ENCODE peak calls at places on chromosome 22, in four cellular contexts. R is AG09319, W is NCI-H187, G is NCI-H2029. X is an unnamed sample.

GRCh38 chr22:25382762-25383161 is 163.3 kb downstream of the CRYBB2 start:
- DNase-seq in R (no peak), W (no peak), G (no peak), X (no peak)

GRCh38 chr22:49103314-49104052 is 724.2 kb downstream of the BRD1 start:
- DNase-seq in R (no peak), W (peak; percentile 9), G (peak; percentile 92), X (no peak)

GRCh38 chr22:28955817-28956216 is 72.4 kb downstream of the ZNRF3 start:
- DNase-seq in R (no peak), W (no peak), G (no peak), X (no peak)

GRCh38 chr22:21922370-21923162 is 30.1 kb downstream of the PPM1F start:
- DNase-seq in R (no peak), W (no peak), G (no peak), X (no peak)

GRCh38 chr22:39558254-39558727 is 12.3 kb upstream of the CACNA1I start:
- DNase-seq in R (no peak), W (no peak), G (no peak), X (no peak)

GRCh38 chr22:30878516-30879365 is 89.8 kb downstream of the MORC2 start:
- DNase-seq in R (no peak), W (no peak), G (no peak), X (no peak)

GRCh38 chr22:45972091-45972867 is 4.7 kb downstream of the WNT7B start:
- DNase-seq in R (no peak), W (no peak), G (no peak), X (no peak)

GRCh38 chr22:30867746-30868662 is 100.6 kb downstream of the MORC2 start:
- DNase-seq in R (no peak), W (no peak), G (no peak), X (no peak)

GRCh38 chr22:28817919-28818859 is 17.8 kb upstream of the XBP1 start:
- DNase-seq in R (no peak), W (no peak), G (peak; percentile 77), X (peak; percentile 40)

GRCh38 chr22:35835998-35836691 is 118.5 kb downstream of the APOL5 start:
- DNase-seq in R (peak; percentile 83), W (peak; percentile 26), G (peak; percentile 89), X (no peak)

GRCh38 chr22:32502346-32502745 is 27.7 kb downstream of the FBXO7 start:
- DNase-seq in R (no peak), W (no peak), G (no peak), X (no peak)

GRCh38 chr22:48052621-48052890 is 1290.1 kb downstream of the TBC1D22A start:
- DNase-seq in R (no peak), W (no peak), G (no peak), X (no peak)

GRCh38 chr22:45112136-45112879 is 51.4 kb upstream of the NUP50 start:
- DNase-seq in R (no peak), W (no peak), G (no peak), X (no peak)

GRCh38 chr22:35264986-35265385 is 7.7 kb downstream of the HMGXB4 start:
- DNase-seq in R (no peak), W (no peak), G (no peak), X (no peak)

GRCh38 chr22:24805790-24806662 is at the start of gene SGSM1:
- DNase-seq in R (no peak), W (no peak), G (peak; percentile 76), X (peak; percentile 28)

GRCh38 chr22:32311551-32312071 is 46.1 kb upstream of the RFPL3 start:
- DNase-seq in R (no peak), W (no peak), G (no peak), X (no peak)

GRCh38 chr22:46057206-46057605 is 80.2 kb upstream of the WNT7B start:
- DNase-seq in R (no peak), W (no peak), G (no peak), X (no peak)

GRCh38 chr22:50179937-50180726 is 5.6 kb upstream of the TRABD start:
- DNase-seq in R (no peak), W (no peak), G (no peak), X (no peak)